ENCODE peak calls at places on chromosomes 7 and 10, in nine cellular contexts. One of them, this sample, is unnamed.
A peak's percentile ranks its signal among the peaks of the same experiment; 100 is the strongest.

GRCh38 chr10:49008505-49009202 is 69.0 kb upstream of the LRRC18 start:
- DNase-seq in prostate gland: no peak
- DNase-seq in IMR-90: no peak
- DNase-seq in ovary: no peak
- DNase-seq in GM12891: no peak
- DNase-seq in uterus: no peak
- DNase-seq in spleen: no peak
- DNase-seq in A549: no peak
- DNase-seq in HCT116: no peak
- DNase-seq in this sample: no peak

GRCh38 chr7:108296911-108297310 is 159.3 kb downstream of the NRCAM start:
- DNase-seq in spleen: no peak
- DNase-seq in IMR-90: no peak
- DNase-seq in ovary: no peak
- DNase-seq in GM12891: no peak
- DNase-seq in HCT116: no peak
- DNase-seq in uterus: no peak
- DNase-seq in prostate gland: no peak
- DNase-seq in A549: no peak
- DNase-seq in this sample: no peak

GRCh38 chr10:45418859-45419672 is 45.0 kb downstream of the ALOX5 start:
- DNase-seq in HCT116: no peak
- DNase-seq in GM12891: peak; percentile 79
- DNase-seq in uterus: peak; percentile 66
- DNase-seq in spleen: peak; percentile 93
- DNase-seq in prostate gland: peak; percentile 29
- DNase-seq in IMR-90: peak; percentile 10
- DNase-seq in A549: no peak
- DNase-seq in ovary: peak; percentile 57
- DNase-seq in this sample: no peak

GRCh38 chr10:15223174-15223573 is 54.7 kb upstream of the NMT2 start:
- DNase-seq in ovary: no peak
- DNase-seq in prostate gland: no peak
- DNase-seq in A549: no peak
- DNase-seq in uterus: no peak
- DNase-seq in IMR-90: peak; percentile 93
- DNase-seq in HCT116: no peak
- DNase-seq in spleen: no peak
- DNase-seq in GM12891: no peak
- DNase-seq in this sample: no peak

GRCh38 chr7:108234281-108234680 is 104.1 kb upstream of the LAMB4 start:
- DNase-seq in ovary: no peak
- DNase-seq in spleen: no peak
- DNase-seq in IMR-90: peak; percentile 40
- DNase-seq in GM12891: no peak
- DNase-seq in A549: no peak
- DNase-seq in prostate gland: no peak
- DNase-seq in uterus: no peak
- DNase-seq in HCT116: no peak
- DNase-seq in this sample: no peak

GRCh38 chr7:29386196-29386765 is 177.4 kb upstream of the PRR15 start:
- DNase-seq in HCT116: no peak
- DNase-seq in spleen: no peak
- DNase-seq in GM12891: no peak
- DNase-seq in uterus: no peak
- DNase-seq in IMR-90: no peak
- DNase-seq in ovary: no peak
- DNase-seq in prostate gland: no peak
- DNase-seq in A549: no peak
- DNase-seq in this sample: no peak

GRCh38 chr10:50805981-50806622 is 66.4 kb downstream of the ASAH2B start:
- DNase-seq in HCT116: no peak
- DNase-seq in prostate gland: no peak
- DNase-seq in uterus: no peak
- DNase-seq in GM12891: no peak
- DNase-seq in IMR-90: no peak
- DNase-seq in ovary: no peak
- DNase-seq in A549: no peak
- DNase-seq in spleen: no peak
- DNase-seq in this sample: no peak

GRCh38 chr7:96310106-96310505 is 11.8 kb downstream of the SLC25A13 start:
- DNase-seq in uterus: peak; percentile 34
- DNase-seq in ovary: no peak
- DNase-seq in IMR-90: no peak
- DNase-seq in GM12891: no peak
- DNase-seq in A549: no peak
- DNase-seq in HCT116: no peak
- DNase-seq in prostate gland: no peak
- DNase-seq in spleen: no peak
- DNase-seq in this sample: no peak

GRCh38 chr7:34823650-34824258 is 165.7 kb downstream of the NPSR1 start:
- DNase-seq in GM12891: peak; percentile 26
- DNase-seq in HCT116: peak; percentile 41
- DNase-seq in A549: peak; percentile 56
- DNase-seq in prostate gland: peak; percentile 36
- DNase-seq in ovary: no peak
- DNase-seq in spleen: no peak
- DNase-seq in uterus: no peak
- DNase-seq in IMR-90: peak; percentile 46
- DNase-seq in this sample: peak; percentile 49

GRCh38 chr7:90629306-90629918 is 33.3 kb downstream of the CDK14 start:
- DNase-seq in prostate gland: peak; percentile 34
- DNase-seq in spleen: no peak
- DNase-seq in uterus: no peak
- DNase-seq in IMR-90: peak; percentile 63
- DNase-seq in ovary: no peak
- DNase-seq in GM12891: no peak
- DNase-seq in A549: peak; percentile 28
- DNase-seq in HCT116: peak; percentile 31
- DNase-seq in this sample: no peak

GRCh38 chr7:7304705-7305475 is 122.5 kb downstream of the C1GALT1 start:
- DNase-seq in spleen: no peak
- DNase-seq in IMR-90: no peak
- DNase-seq in A549: no peak
- DNase-seq in HCT116: no peak
- DNase-seq in uterus: no peak
- DNase-seq in prostate gland: no peak
- DNase-seq in ovary: no peak
- DNase-seq in GM12891: no peak
- DNase-seq in this sample: no peak

DNA sequence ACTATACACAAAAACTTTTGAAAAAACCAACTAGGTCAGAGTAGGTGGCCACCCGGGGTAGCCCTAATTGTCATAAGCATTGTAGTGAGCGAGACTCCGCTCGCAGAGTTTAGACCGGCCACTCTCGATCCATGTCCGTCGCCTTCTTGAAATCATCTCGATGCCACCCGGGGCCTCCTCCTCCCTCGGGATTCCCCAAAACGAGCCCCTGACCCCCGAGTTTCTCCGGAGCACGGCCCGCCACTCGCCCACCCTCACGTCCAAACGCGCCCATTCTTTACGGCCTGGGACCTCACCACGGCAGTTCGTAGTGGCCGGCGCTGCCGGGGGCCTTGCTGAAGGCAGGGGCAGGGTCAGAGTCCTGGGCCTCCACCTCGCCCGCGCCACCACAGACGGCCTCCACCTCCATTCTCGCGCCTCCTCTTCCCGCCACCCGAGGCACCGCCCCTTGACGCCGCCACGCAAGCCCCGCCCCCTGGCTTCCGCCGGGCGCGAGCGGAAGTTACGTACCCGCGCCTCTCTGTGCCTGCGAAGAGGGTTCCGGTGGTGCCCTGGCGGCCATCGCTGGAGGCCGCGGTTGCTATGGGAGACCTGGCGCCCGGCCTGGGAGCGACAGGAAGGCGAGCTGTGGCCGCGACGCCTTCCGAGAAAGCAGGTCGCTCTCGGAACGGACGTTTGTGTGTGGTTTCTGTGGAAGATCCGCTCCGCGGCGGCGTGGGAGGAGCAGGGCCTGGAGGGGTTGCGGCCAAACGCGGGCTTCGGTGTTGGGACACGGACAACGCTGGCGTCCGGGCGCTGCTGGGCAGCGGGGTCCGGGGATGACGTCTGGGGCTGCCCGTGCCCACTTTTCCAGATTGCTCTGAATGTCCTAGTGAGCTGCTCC is at the start of gene RFC2:
- DNase-seq in IMR-90: peak; percentile 94
- DNase-seq in HCT116: peak; percentile 86
- DNase-seq in prostate gland: peak; percentile 95
- DNase-seq in A549: peak; percentile 93
- DNase-seq in spleen: peak; percentile 99
- DNase-seq in GM12891: peak; percentile 94
- DNase-seq in ovary: peak; percentile 99
- DNase-seq in uterus: peak; percentile 95
- DNase-seq in this sample: peak; percentile 95
- TF ChIP-seq POLR2A in IMR-90: peak; percentile 87
- TF ChIP-seq POLR2A in HCT116: no peak
- TF ChIP-seq POLR2A in prostate gland: peak; percentile 87
- TF ChIP-seq POLR2A in A549: peak; percentile 77
- TF ChIP-seq POLR2A in spleen: peak; percentile 56
- TF ChIP-seq POLR2A in GM12891: peak; percentile 58
- TF ChIP-seq POLR2A in ovary: peak; percentile 92
- TF ChIP-seq POLR2A in uterus: peak; percentile 90
- TF ChIP-seq POLR2A in this sample: peak; percentile 80

GRCh38 chr7:139340808-139341057 is 404 bp upstream of the FMC1 start:
- DNase-seq in ovary: no peak
- DNase-seq in HCT116: no peak
- DNase-seq in spleen: peak; percentile 92
- DNase-seq in GM12891: peak; percentile 11
- DNase-seq in uterus: peak; percentile 82
- DNase-seq in A549: no peak
- DNase-seq in prostate gland: no peak
- DNase-seq in IMR-90: no peak
- DNase-seq in this sample: no peak

GRCh38 chr7:139339698-139340036 is 1.5 kb upstream of the FMC1 start:
- DNase-seq in HCT116: no peak
- DNase-seq in GM12891: no peak
- DNase-seq in ovary: no peak
- DNase-seq in A549: no peak
- DNase-seq in IMR-90: no peak
- DNase-seq in prostate gland: no peak
- DNase-seq in uterus: no peak
- DNase-seq in spleen: no peak
- DNase-seq in this sample: no peak

GRCh38 chr7:139340037-139340807 is 915 bp upstream of the FMC1 start:
- DNase-seq in uterus: peak; percentile 100
- DNase-seq in spleen: peak; percentile 99
- DNase-seq in prostate gland: peak; percentile 100
- DNase-seq in GM12891: peak; percentile 82
- DNase-seq in IMR-90: peak; percentile 99
- DNase-seq in ovary: peak; percentile 97
- DNase-seq in HCT116: peak; percentile 98
- DNase-seq in A549: peak; percentile 95
- DNase-seq in this sample: peak; percentile 68

GRCh38 chr7:139341776-139342244 is 673 bp downstream of the FMC1 start:
- DNase-seq in spleen: peak; percentile 12
- DNase-seq in HCT116: no peak
- DNase-seq in IMR-90: no peak
- DNase-seq in A549: peak; percentile 90
- DNase-seq in prostate gland: no peak
- DNase-seq in GM12891: no peak
- DNase-seq in ovary: no peak
- DNase-seq in uterus: no peak
- DNase-seq in this sample: no peak

DNA sequence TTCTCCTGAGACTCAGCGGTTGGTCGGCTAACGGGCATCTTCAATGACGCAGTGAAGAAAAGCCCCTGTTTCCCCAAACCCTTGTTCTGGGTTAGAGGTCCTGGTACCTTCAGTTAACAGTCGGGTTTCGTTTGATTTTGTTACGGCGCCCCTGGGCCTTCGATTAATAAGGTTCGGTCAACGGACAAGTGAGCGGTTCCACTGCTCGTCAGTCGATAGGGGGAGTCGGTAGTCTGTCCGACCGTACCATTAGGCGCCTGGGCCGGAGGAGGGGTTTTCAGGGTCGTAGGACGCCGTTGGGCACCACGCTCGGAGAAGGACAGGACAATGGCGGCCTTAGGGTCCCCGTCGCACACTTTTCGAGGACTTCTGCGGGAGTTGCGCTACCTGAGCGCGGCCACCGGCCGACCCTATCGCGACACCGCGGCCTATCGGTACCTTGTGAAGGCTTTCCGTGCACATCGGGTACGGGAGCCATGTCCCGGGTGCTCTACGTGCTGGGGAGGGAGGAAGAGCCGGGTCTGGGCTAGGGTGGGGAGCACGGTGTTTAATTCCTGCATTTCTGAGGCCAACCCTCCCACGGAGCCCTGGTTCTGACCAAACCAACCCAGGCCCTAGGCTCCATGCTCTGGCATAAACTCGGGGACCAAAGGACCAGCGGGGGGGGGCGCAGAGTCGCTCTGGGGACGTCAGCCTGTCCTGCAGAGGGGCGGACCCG is at the start of gene FMC1:
- DNase-seq in prostate gland: peak; percentile 95
- DNase-seq in A549: peak; percentile 62
- DNase-seq in HCT116: peak; percentile 88
- DNase-seq in GM12891: peak; percentile 47
- DNase-seq in uterus: peak; percentile 95
- DNase-seq in ovary: peak; percentile 92
- DNase-seq in spleen: peak; percentile 96
- DNase-seq in IMR-90: peak; percentile 94
- DNase-seq in this sample: peak; percentile 60
- TF ChIP-seq POLR2A in prostate gland: peak; percentile 72
- TF ChIP-seq POLR2A in A549: peak; percentile 61
- TF ChIP-seq POLR2A in HCT116: no peak
- TF ChIP-seq POLR2A in GM12891: peak; percentile 21
- TF ChIP-seq POLR2A in uterus: peak; percentile 77
- TF ChIP-seq POLR2A in ovary: peak; percentile 88
- TF ChIP-seq POLR2A in spleen: peak; percentile 16
- TF ChIP-seq POLR2A in IMR-90: peak; percentile 71
- TF ChIP-seq POLR2A in this sample: peak; percentile 42

GRCh38 chr7:75662579-75663301 is 76.0 kb downstream of the HIP1 start:
- DNase-seq in IMR-90: no peak
- DNase-seq in A549: no peak
- DNase-seq in uterus: no peak
- DNase-seq in prostate gland: no peak
- DNase-seq in ovary: no peak
- DNase-seq in spleen: peak; percentile 83
- DNase-seq in GM12891: no peak
- DNase-seq in HCT116: no peak
- DNase-seq in this sample: no peak
- TF ChIP-seq POLR2A in IMR-90: no peak
- TF ChIP-seq POLR2A in A549: no peak
- TF ChIP-seq POLR2A in uterus: no peak
- TF ChIP-seq POLR2A in prostate gland: no peak
- TF ChIP-seq POLR2A in ovary: no peak
- TF ChIP-seq POLR2A in spleen: no peak
- TF ChIP-seq POLR2A in GM12891: peak; percentile 40
- TF ChIP-seq POLR2A in HCT116: no peak
- TF ChIP-seq POLR2A in this sample: no peak

DNA sequence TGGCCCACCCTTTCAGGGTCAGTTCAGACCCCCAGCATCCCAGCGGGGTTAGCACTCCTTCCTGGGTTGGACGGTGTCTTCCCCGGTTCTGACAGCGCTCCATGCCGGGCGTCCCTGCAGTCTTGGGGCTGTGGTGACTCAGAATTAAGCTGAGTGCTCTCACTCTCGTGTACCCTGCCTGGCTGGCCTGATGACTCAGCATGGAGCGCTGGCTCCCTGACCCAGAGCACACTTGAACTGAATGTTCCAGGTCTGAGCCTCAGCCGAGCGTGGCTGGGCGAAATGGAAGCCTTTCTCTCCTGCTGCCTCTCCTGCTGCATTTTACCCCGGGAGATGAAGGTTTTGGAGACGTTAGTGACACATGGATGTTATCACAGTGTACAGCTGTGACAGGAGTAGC is 7.1 kb downstream of the BAG3 start:
- DNase-seq in A549: peak; percentile 92
- DNase-seq in prostate gland: peak; percentile 74
- DNase-seq in GM12891: no peak
- DNase-seq in spleen: no peak
- DNase-seq in IMR-90: peak; percentile 94
- DNase-seq in HCT116: peak; percentile 72
- DNase-seq in ovary: peak; percentile 80
- DNase-seq in uterus: peak; percentile 86
- DNase-seq in this sample: peak; percentile 90
- TF ChIP-seq POLR2A in A549: no peak
- TF ChIP-seq POLR2A in prostate gland: no peak
- TF ChIP-seq POLR2A in GM12891: no peak
- TF ChIP-seq POLR2A in spleen: no peak
- TF ChIP-seq POLR2A in IMR-90: no peak
- TF ChIP-seq POLR2A in HCT116: no peak
- TF ChIP-seq POLR2A in ovary: no peak
- TF ChIP-seq POLR2A in uterus: peak; percentile 15
- TF ChIP-seq POLR2A in this sample: peak; percentile 20

This sample was measured in H54.